ENCODE peak calls at places on chromosome 1, in nine cellular contexts. One of them, this sample, is unnamed.

GRCh38 chr1:192747942-192748341 is 60.9 kb upstream of the RGS2 start:
- DNase-seq in cardiac muscle cell: peak; percentile 78
- DNase-seq in kidney: no peak
- DNase-seq in NT2/D1: no peak
- DNase-seq in psoas muscle: no peak
- DNase-seq in heart left ventricle: no peak
- DNase-seq in left lung: no peak
- DNase-seq in hepatocyte: no peak
- DNase-seq in CD8-positive, alpha-beta T cell: no peak
- DNase-seq in this sample: no peak

GRCh38 chr1:182368369-182368768 is 23.2 kb downstream of the GLUL start:
- DNase-seq in cardiac muscle cell: no peak
- DNase-seq in kidney: no peak
- DNase-seq in NT2/D1: no peak
- DNase-seq in psoas muscle: no peak
- DNase-seq in heart left ventricle: no peak
- DNase-seq in left lung: no peak
- DNase-seq in hepatocyte: no peak
- DNase-seq in CD8-positive, alpha-beta T cell: no peak
- DNase-seq in this sample: no peak

GRCh38 chr1:12015499-12015898 is 3.8 kb upstream of the MIIP start:
- DNase-seq in cardiac muscle cell: no peak
- DNase-seq in kidney: no peak
- DNase-seq in NT2/D1: no peak
- DNase-seq in psoas muscle: no peak
- DNase-seq in heart left ventricle: no peak
- DNase-seq in left lung: no peak
- DNase-seq in hepatocyte: no peak
- DNase-seq in CD8-positive, alpha-beta T cell: no peak
- DNase-seq in this sample: no peak

GRCh38 chr1:215830221-215830620 is 263.1 kb downstream of the KCTD3 start:
- DNase-seq in cardiac muscle cell: peak; percentile 75
- DNase-seq in kidney: no peak
- DNase-seq in NT2/D1: no peak
- DNase-seq in psoas muscle: no peak
- DNase-seq in heart left ventricle: no peak
- DNase-seq in left lung: no peak
- DNase-seq in hepatocyte: no peak
- DNase-seq in CD8-positive, alpha-beta T cell: no peak
- DNase-seq in this sample: no peak

GRCh38 chr1:155003766-155004351 is 1.3 kb downstream of the ZBTB7B start:
- DNase-seq in cardiac muscle cell: peak; percentile 60
- DNase-seq in kidney: peak; percentile 91
- DNase-seq in NT2/D1: no peak
- DNase-seq in psoas muscle: peak; percentile 91
- DNase-seq in heart left ventricle: peak; percentile 80
- DNase-seq in left lung: peak; percentile 75
- DNase-seq in hepatocyte: peak; percentile 63
- DNase-seq in CD8-positive, alpha-beta T cell: no peak
- DNase-seq in this sample: peak; percentile 80

GRCh38 chr1:185681034-185681633 is 53.1 kb upstream of the HMCN1 start:
- DNase-seq in cardiac muscle cell: peak; percentile 65
- DNase-seq in kidney: no peak
- DNase-seq in NT2/D1: peak; percentile 56
- DNase-seq in psoas muscle: no peak
- DNase-seq in heart left ventricle: no peak
- DNase-seq in left lung: no peak
- DNase-seq in hepatocyte: peak; percentile 59
- DNase-seq in CD8-positive, alpha-beta T cell: peak; percentile 15
- DNase-seq in this sample: no peak

GRCh38 chr1:217133958-217134856 is 411.0 kb upstream of the ESRRG start:
- DNase-seq in cardiac muscle cell: peak; percentile 32
- DNase-seq in kidney: no peak
- DNase-seq in NT2/D1: no peak
- DNase-seq in psoas muscle: peak; percentile 35
- DNase-seq in heart left ventricle: no peak
- DNase-seq in left lung: no peak
- DNase-seq in hepatocyte: peak; percentile 19
- DNase-seq in CD8-positive, alpha-beta T cell: no peak
- DNase-seq in this sample: no peak

GRCh38 chr1:179366093-179366800 is 476 bp downstream of the AXDND1 start:
- DNase-seq in cardiac muscle cell: peak; percentile 21
- DNase-seq in kidney: no peak
- DNase-seq in NT2/D1: peak; percentile 8
- DNase-seq in psoas muscle: no peak
- DNase-seq in heart left ventricle: no peak
- DNase-seq in left lung: no peak
- DNase-seq in hepatocyte: peak; percentile 16
- DNase-seq in CD8-positive, alpha-beta T cell: no peak
- DNase-seq in this sample: no peak

GRCh38 chr1:154745286-154745731 is 124.8 kb downstream of the KCNN3 start:
- DNase-seq in cardiac muscle cell: peak; percentile 23
- DNase-seq in kidney: peak; percentile 52
- DNase-seq in NT2/D1: no peak
- DNase-seq in psoas muscle: no peak
- DNase-seq in heart left ventricle: peak; percentile 66
- DNase-seq in left lung: no peak
- DNase-seq in hepatocyte: no peak
- DNase-seq in CD8-positive, alpha-beta T cell: no peak
- DNase-seq in this sample: peak; percentile 66

GRCh38 chr1:180571832-180572636 is 13.3 kb downstream of the OVAAL start:
- DNase-seq in cardiac muscle cell: no peak
- DNase-seq in kidney: no peak
- DNase-seq in NT2/D1: no peak
- DNase-seq in psoas muscle: no peak
- DNase-seq in heart left ventricle: no peak
- DNase-seq in left lung: no peak
- DNase-seq in hepatocyte: no peak
- DNase-seq in CD8-positive, alpha-beta T cell: no peak
- DNase-seq in this sample: no peak

GRCh38 chr1:64043976-64044375 is 159.4 kb upstream of the UBE2U start:
- DNase-seq in cardiac muscle cell: peak; percentile 64
- DNase-seq in kidney: no peak
- DNase-seq in NT2/D1: no peak
- DNase-seq in psoas muscle: no peak
- DNase-seq in heart left ventricle: no peak
- DNase-seq in left lung: no peak
- DNase-seq in hepatocyte: no peak
- DNase-seq in CD8-positive, alpha-beta T cell: no peak
- DNase-seq in this sample: no peak

GRCh38 chr1:56494306-56494705 is 85.1 kb downstream of the PLPP3 start:
- DNase-seq in cardiac muscle cell: no peak
- DNase-seq in kidney: no peak
- DNase-seq in NT2/D1: peak; percentile 73
- DNase-seq in psoas muscle: no peak
- DNase-seq in heart left ventricle: no peak
- DNase-seq in left lung: no peak
- DNase-seq in hepatocyte: peak; percentile 53
- DNase-seq in CD8-positive, alpha-beta T cell: no peak
- DNase-seq in this sample: no peak

GRCh38 chr1:22808846-22809501 is 98.3 kb downstream of the EPHB2 start:
- DNase-seq in cardiac muscle cell: peak; percentile 91
- DNase-seq in kidney: peak; percentile 3
- DNase-seq in NT2/D1: no peak
- DNase-seq in psoas muscle: peak; percentile 71
- DNase-seq in heart left ventricle: peak; percentile 42
- DNase-seq in left lung: peak; percentile 56
- DNase-seq in hepatocyte: peak; percentile 71
- DNase-seq in CD8-positive, alpha-beta T cell: no peak
- DNase-seq in this sample: peak; percentile 68

GRCh38 chr1:84758968-84759491 is 68.8 kb upstream of the SSX2IP start:
- DNase-seq in cardiac muscle cell: peak; percentile 41
- DNase-seq in kidney: peak; percentile 64
- DNase-seq in NT2/D1: no peak
- DNase-seq in psoas muscle: no peak
- DNase-seq in heart left ventricle: no peak
- DNase-seq in left lung: peak; percentile 43
- DNase-seq in hepatocyte: no peak
- DNase-seq in CD8-positive, alpha-beta T cell: no peak
- DNase-seq in this sample: no peak

GRCh38 chr1:209805341-209805781 is 581 bp downstream of the IRF6 start:
- DNase-seq in cardiac muscle cell: no peak
- DNase-seq in kidney: peak; percentile 75
- DNase-seq in NT2/D1: no peak
- DNase-seq in psoas muscle: no peak
- DNase-seq in heart left ventricle: no peak
- DNase-seq in left lung: no peak
- DNase-seq in hepatocyte: peak; percentile 72
- DNase-seq in CD8-positive, alpha-beta T cell: no peak
- DNase-seq in this sample: no peak

GRCh38 chr1:68291763-68292384 is 59.6 kb upstream of the WLS start:
- DNase-seq in cardiac muscle cell: peak; percentile 60
- DNase-seq in kidney: no peak
- DNase-seq in NT2/D1: peak; percentile 68
- DNase-seq in psoas muscle: no peak
- DNase-seq in heart left ventricle: no peak
- DNase-seq in left lung: no peak
- DNase-seq in hepatocyte: no peak
- DNase-seq in CD8-positive, alpha-beta T cell: no peak
- DNase-seq in this sample: no peak

GRCh38 chr1:160428655-160429054 is 28.3 kb downstream of the VANGL2 start:
- DNase-seq in cardiac muscle cell: peak; percentile 72
- DNase-seq in kidney: no peak
- DNase-seq in NT2/D1: peak; percentile 38
- DNase-seq in psoas muscle: no peak
- DNase-seq in heart left ventricle: peak; percentile 40
- DNase-seq in left lung: no peak
- DNase-seq in hepatocyte: peak; percentile 79
- DNase-seq in CD8-positive, alpha-beta T cell: peak; percentile 25
- DNase-seq in this sample: no peak

GRCh38 chr1:56095924-56096655 is 483.3 kb downstream of the PLPP3 start:
- DNase-seq in cardiac muscle cell: peak; percentile 90
- DNase-seq in kidney: no peak
- DNase-seq in NT2/D1: no peak
- DNase-seq in psoas muscle: no peak
- DNase-seq in heart left ventricle: no peak
- DNase-seq in left lung: peak; percentile 34
- DNase-seq in hepatocyte: no peak
- DNase-seq in CD8-positive, alpha-beta T cell: no peak
- DNase-seq in this sample: no peak

GRCh38 chr1:50095716-50096115 is 13.0 kb upstream of the ELAVL4 start:
- DNase-seq in cardiac muscle cell: no peak
- DNase-seq in kidney: no peak
- DNase-seq in NT2/D1: no peak
- DNase-seq in psoas muscle: no peak
- DNase-seq in heart left ventricle: no peak
- DNase-seq in left lung: no peak
- DNase-seq in hepatocyte: no peak
- DNase-seq in CD8-positive, alpha-beta T cell: no peak
- DNase-seq in this sample: no peak

GRCh38 chr1:84350104-84350503 is 48.2 kb upstream of the DNASE2B start:
- DNase-seq in cardiac muscle cell: no peak
- DNase-seq in kidney: no peak
- DNase-seq in NT2/D1: no peak
- DNase-seq in psoas muscle: no peak
- DNase-seq in heart left ventricle: no peak
- DNase-seq in left lung: no peak
- DNase-seq in hepatocyte: no peak
- DNase-seq in CD8-positive, alpha-beta T cell: no peak
- DNase-seq in this sample: no peak

GRCh38 chr1:234842726-234843641 is 233.0 kb upstream of the IRF2BP2 start:
- DNase-seq in cardiac muscle cell: peak; percentile 30
- DNase-seq in kidney: peak; percentile 58
- DNase-seq in NT2/D1: no peak
- DNase-seq in psoas muscle: peak; percentile 66
- DNase-seq in heart left ventricle: no peak
- DNase-seq in left lung: no peak
- DNase-seq in hepatocyte: no peak
- DNase-seq in CD8-positive, alpha-beta T cell: peak; percentile 51
- DNase-seq in this sample: peak; percentile 71

GRCh38 chr1:236307437-236307836 is 25.7 kb upstream of the ERO1B start:
- DNase-seq in cardiac muscle cell: no peak
- DNase-seq in kidney: no peak
- DNase-seq in NT2/D1: no peak
- DNase-seq in psoas muscle: no peak
- DNase-seq in heart left ventricle: no peak
- DNase-seq in left lung: no peak
- DNase-seq in hepatocyte: no peak
- DNase-seq in CD8-positive, alpha-beta T cell: no peak
- DNase-seq in this sample: no peak
- H3K9me3 ChIP-seq in cardiac muscle cell: no peaks in the 10 kb centered on the region
- H3K9me3 ChIP-seq in kidney: no peaks in the 10 kb centered on the region
- H3K9me3 ChIP-seq in NT2/D1: no peaks in the 10 kb centered on the region
- H3K9me3 ChIP-seq in psoas muscle: no peaks in the 10 kb centered on the region
- H3K9me3 ChIP-seq in heart left ventricle: no peaks in the 10 kb centered on the region
- H3K9me3 ChIP-seq in left lung: no peaks in the 10 kb centered on the region
- H3K9me3 ChIP-seq in hepatocyte: no peaks in the 10 kb centered on the region
- H3K9me3 ChIP-seq in CD8-positive, alpha-beta T cell: no peaks in the 10 kb centered on the region
- H3K9me3 ChIP-seq in this sample: no peaks in the 10 kb centered on the region

DNA sequence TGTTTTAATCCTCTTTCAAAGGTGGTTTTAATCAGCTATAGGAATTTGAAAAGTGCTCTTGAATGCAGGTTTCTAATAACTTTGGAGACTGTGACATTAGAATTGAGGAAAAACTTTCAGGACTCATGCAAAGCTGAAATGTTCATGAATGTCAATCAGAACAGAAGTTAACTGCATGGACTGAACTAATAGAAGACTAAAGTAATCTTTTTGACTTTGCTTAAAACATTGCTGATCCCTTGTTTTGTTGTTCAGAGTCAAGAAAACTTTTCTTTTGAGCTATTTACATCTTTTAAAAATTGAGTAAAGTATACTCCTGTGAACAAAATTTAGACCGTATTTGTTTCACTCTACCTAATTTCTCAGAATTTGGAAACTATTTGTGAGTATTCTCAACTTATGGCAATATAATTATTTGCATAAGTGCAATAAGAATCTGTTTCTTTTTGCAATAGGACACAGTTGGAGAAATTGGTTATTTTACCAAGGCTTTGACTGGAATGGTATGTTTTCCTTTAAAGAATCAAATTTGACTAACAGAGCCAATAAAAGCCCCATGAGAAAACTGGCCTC is 41.1 kb downstream of the INPP5B start:
- DNase-seq in cardiac muscle cell: no peak
- DNase-seq in kidney: no peak
- DNase-seq in NT2/D1: no peak
- DNase-seq in psoas muscle: no peak
- DNase-seq in heart left ventricle: no peak
- DNase-seq in left lung: no peak
- DNase-seq in hepatocyte: no peak
- DNase-seq in CD8-positive, alpha-beta T cell: no peak
- DNase-seq in this sample: no peak
- H3K9me3 ChIP-seq in cardiac muscle cell: no peaks in the 10 kb centered on the region
- H3K9me3 ChIP-seq in kidney: no peaks in the 10 kb centered on the region
- H3K9me3 ChIP-seq in NT2/D1: peaks cover 43% of the 10 kb centered on the region
- H3K9me3 ChIP-seq in psoas muscle: peaks cover 3% of the 10 kb centered on the region
- H3K9me3 ChIP-seq in heart left ventricle: peaks cover 9% of the 10 kb centered on the region
- H3K9me3 ChIP-seq in left lung: peaks cover 13% of the 10 kb centered on the region
- H3K9me3 ChIP-seq in hepatocyte: peaks cover 11% of the 10 kb centered on the region
- H3K9me3 ChIP-seq in CD8-positive, alpha-beta T cell: no peaks in the 10 kb centered on the region
- H3K9me3 ChIP-seq in this sample: peaks cover 7% of the 10 kb centered on the region

GRCh38 chr1:236164273-236164672 is 21.9 kb downstream of the GPR137B start:
- DNase-seq in cardiac muscle cell: no peak
- DNase-seq in kidney: no peak
- DNase-seq in NT2/D1: no peak
- DNase-seq in psoas muscle: no peak
- DNase-seq in heart left ventricle: no peak
- DNase-seq in left lung: no peak
- DNase-seq in hepatocyte: no peak
- DNase-seq in CD8-positive, alpha-beta T cell: no peak
- DNase-seq in this sample: no peak
- H3K9me3 ChIP-seq in cardiac muscle cell: no peaks in the 10 kb centered on the region
- H3K9me3 ChIP-seq in kidney: peaks cover 3% of the 10 kb centered on the region
- H3K9me3 ChIP-seq in NT2/D1: no peaks in the 10 kb centered on the region
- H3K9me3 ChIP-seq in psoas muscle: peaks cover 11% of the 10 kb centered on the region
- H3K9me3 ChIP-seq in heart left ventricle: no peaks in the 10 kb centered on the region
- H3K9me3 ChIP-seq in left lung: peaks cover 21% of the 10 kb centered on the region
- H3K9me3 ChIP-seq in hepatocyte: peaks cover 6% of the 10 kb centered on the region
- H3K9me3 ChIP-seq in CD8-positive, alpha-beta T cell: peaks cover 7% of the 10 kb centered on the region
- H3K9me3 ChIP-seq in this sample: peaks cover 21% of the 10 kb centered on the region

GRCh38 chr1:243748706-243749283 is 101.2 kb downstream of the AKT3 start:
- DNase-seq in cardiac muscle cell: peak; percentile 90
- DNase-seq in kidney: no peak
- DNase-seq in NT2/D1: peak; percentile 80
- DNase-seq in psoas muscle: no peak
- DNase-seq in heart left ventricle: no peak
- DNase-seq in left lung: no peak
- DNase-seq in hepatocyte: peak; percentile 80
- DNase-seq in CD8-positive, alpha-beta T cell: peak; percentile 29
- DNase-seq in this sample: no peak
- H3K9me3 ChIP-seq in cardiac muscle cell: no peaks in the 10 kb centered on the region
- H3K9me3 ChIP-seq in kidney: no peaks in the 10 kb centered on the region
- H3K9me3 ChIP-seq in NT2/D1: no peaks in the 10 kb centered on the region
- H3K9me3 ChIP-seq in psoas muscle: no peaks in the 10 kb centered on the region
- H3K9me3 ChIP-seq in heart left ventricle: no peaks in the 10 kb centered on the region
- H3K9me3 ChIP-seq in left lung: no peaks in the 10 kb centered on the region
- H3K9me3 ChIP-seq in hepatocyte: no peaks in the 10 kb centered on the region
- H3K9me3 ChIP-seq in CD8-positive, alpha-beta T cell: no peaks in the 10 kb centered on the region
- H3K9me3 ChIP-seq in this sample: no peaks in the 10 kb centered on the region